ENCODE peak calls at places on chromosome 19, in four cellular contexts. U, J, Z and V are unnamed samples. For H3K4me1, the result is how much of the 10 kb centered on the place peaks cover.

GRCh38 chr19:20612711-20613316 is 47.2 kb upstream of the ZNF737 start:
- DNase-seq in U (no peak), J (no peak), Z (no peak), V (no peak)

GRCh38 chr19:44912854-44913253 is 1.6 kb upstream of the APOC1 start:
- DNase-seq in U (no peak), J (no peak), Z (no peak), V (peak)

GRCh38 chr19:38031423-38031770 is 124.4 kb downstream of the SIPA1L3 start:
- DNase-seq in U (no peak), J (no peak), Z (no peak), V (no peak)

GRCh38 chr19:8367327-8368001 is 3.5 kb downstream of the ANGPTL4 start:
- DNase-seq in U (peak), J (peak), Z (peak), V (peak)

GRCh38 chr19:47035127-47035494 is 13.3 kb downstream of the TMEM160 start:
- DNase-seq in U (no peak), J (no peak), Z (no peak), V (no peak)

GRCh38 chr19:58328999-58329398 is 2.2 kb downstream of the ZSCAN22 start:
- DNase-seq in U (no peak), J (no peak), Z (no peak), V (no peak)

GRCh38 chr19:48714759-48715261 is 4.7 kb downstream of the MAMSTR start:
- DNase-seq in U (no peak), J (no peak), Z (no peak), V (peak)

GRCh38 chr19:41993612-41994483 is at the start of gene ATP1A3:
- DNase-seq in U (peak), J (no peak), Z (peak), V (no peak)

GRCh38 chr19:12782424-12783225 is 7.3 kb upstream of the HOOK2 start:
- DNase-seq in U (peak), J (no peak), Z (peak), V (peak)

GRCh38 chr19:35351441-35352176 is 3.9 kb downstream of the FFAR1 start:
- DNase-seq in U (no peak), J (no peak), Z (no peak), V (no peak)

GRCh38 chr19:6654347-6655310 is 15.3 kb downstream of the TNFSF14 start:
- DNase-seq in U (no peak), J (no peak), Z (no peak), V (no peak)

GRCh38 chr19:48117515-48118330 is 7.1 kb upstream of the PLA2G4C start:
- DNase-seq in U (no peak), J (no peak), Z (no peak), V (no peak)

GRCh38 chr19:35349614-35350521 is 2.2 kb downstream of the FFAR1 start:
- DNase-seq in U (no peak), J (no peak), Z (no peak), V (no peak)

GRCh38 chr19:32269831-32270230 is 75.6 kb upstream of the ZNF507 start:
- DNase-seq in U (no peak), J (no peak), Z (no peak), V (no peak)

GRCh38 chr19:34642241-34642640 is 34.7 kb downstream of the SCGB2B2 start:
- DNase-seq in U (no peak), J (no peak), Z (no peak), V (no peak)

GRCh38 chr19:4066682-4067395 is at the start of gene ZBTB7A:
- DNase-seq in U (peak), J (peak), Z (peak), V (peak)

DNA sequence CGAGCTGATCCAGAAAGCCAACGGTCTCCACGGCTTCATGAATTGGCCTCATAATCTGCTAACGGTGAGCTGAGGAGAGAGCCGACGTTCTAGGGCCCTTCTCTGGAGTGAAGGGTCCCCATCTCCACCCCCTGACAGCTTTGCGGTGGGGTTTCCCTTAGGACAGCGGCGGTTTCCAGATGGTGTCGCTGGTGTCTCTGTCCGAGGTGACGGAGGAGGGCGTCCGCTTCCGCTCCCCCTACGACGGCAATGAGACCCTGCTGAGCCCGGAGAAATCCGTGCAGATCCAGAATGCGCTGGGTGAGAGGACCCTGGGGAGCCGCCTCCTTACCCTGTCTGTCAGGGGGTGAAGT is 692 bp downstream of the QTRT1 start:
- DNase-seq in U (no peak), J (no peak), Z (no peak), V (no peak)
- H3K4me1 ChIP-seq in U (under half), J (under half), Z (under half), V (under half)

DNA sequence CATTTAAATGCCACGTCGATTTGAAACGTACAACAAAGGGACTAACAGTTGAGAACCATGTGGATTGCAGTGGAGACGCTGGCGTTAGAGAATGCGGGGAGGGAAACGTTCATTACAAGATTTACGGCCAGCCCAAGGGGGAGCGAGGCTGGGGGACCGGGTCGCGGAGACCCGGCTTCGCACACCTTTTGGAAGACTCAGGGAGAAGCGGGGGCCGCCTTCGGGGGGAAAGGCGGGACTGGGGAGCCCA is 20.8 kb upstream of the OR10H1 start:
- DNase-seq in U (no peak), J (no peak), Z (no peak), V (no peak)
- H3K4me1 ChIP-seq in U (under half), J (under half), Z (under half), V (under half)

GRCh38 chr19:2033825-2034159 is 17.3 kb downstream of the MKNK2 start:
- DNase-seq in U (no peak), J (no peak), Z (no peak), V (no peak)

GRCh38 chr19:2036424-2036823 is 14.6 kb downstream of the MKNK2 start:
- DNase-seq in U (no peak), J (no peak), Z (no peak), V (peak)

GRCh38 chr19:2035590-2035991 is 15.5 kb downstream of the MKNK2 start:
- DNase-seq in U (no peak), J (no peak), Z (no peak), V (no peak)

GRCh38 chr19:2033115-2033824 is 17.8 kb upstream of the BTBD2 start:
- DNase-seq in U (no peak), J (no peak), Z (no peak), V (no peak)

DNA sequence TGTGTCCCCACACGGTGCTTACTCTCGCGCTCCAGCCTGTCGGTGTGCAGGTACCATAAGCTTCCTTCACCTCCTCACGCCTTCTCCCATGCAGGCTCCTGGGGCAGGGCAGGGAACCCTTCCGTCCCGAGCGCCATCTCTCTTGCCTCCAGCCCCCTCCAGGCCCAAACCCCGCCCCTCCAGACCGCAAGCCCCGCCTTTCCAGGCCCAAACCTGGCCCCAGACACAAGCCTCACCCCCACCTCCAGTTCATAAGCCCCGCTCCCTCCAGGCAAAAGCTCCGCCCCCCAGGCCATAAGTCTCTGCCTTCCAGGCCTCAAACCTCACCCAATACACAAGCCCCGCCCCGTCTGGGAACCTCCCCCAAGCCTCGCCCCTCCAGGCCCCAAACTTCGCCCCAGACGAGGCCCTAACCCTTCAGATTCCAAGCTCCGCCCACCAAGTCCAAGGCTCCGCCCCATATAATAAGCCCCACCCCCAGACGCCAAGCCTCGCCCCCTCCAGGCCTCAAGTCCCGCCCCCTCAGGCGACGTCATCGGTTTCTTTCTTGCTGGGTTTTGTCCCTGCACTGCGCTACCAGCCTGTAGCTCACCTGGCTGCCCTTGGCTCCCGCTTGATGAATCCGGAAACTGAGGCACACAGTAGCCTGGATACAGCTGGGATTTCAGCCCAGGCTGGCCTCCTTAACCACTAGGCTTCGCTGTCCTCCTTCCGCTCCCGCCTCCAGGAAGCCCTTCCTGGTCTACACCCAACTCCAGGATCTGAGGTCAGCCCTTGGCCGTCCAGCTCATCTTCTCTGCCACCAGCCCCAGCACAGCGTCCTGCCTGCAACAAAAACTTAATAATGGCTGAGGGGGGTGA is 16.1 kb downstream of the MKNK2 start:
- DNase-seq in U (no peak), J (no peak), Z (no peak), V (peak)
- H3K4me1 ChIP-seq in U (under half), J (under half), Z (under half), V (under half)

GRCh38 chr19:1526979-1527649 is 3.2 kb downstream of the PLK5 start:
- DNase-seq in U (no peak), J (no peak), Z (no peak), V (no peak)
- H3K4me1 ChIP-seq in U (under half), J (under half), Z (under half), V (under half)

DNA sequence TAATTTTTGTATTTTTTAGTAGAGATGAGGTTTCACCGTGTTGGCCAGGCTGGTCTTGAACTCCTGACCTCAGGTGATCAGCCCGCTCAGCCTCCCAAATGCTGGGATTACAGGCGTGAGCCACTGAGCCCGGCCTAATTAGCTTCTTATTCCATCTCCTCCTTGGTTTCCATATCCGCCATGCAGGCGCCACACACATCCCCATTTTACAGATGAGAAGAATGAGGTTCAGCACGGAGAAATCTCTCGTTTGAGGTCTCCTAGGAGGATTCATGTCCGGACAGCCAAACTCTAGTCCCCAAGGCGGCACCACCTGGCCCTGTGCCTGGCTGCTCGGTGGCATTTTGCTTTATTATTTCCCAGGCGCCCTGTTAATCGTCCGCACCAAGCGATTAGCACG is 46.2 kb upstream of the PTPRS start:
- DNase-seq in U (no peak), J (no peak), Z (no peak), V (no peak)
- H3K4me1 ChIP-seq in U (under half), J (under half), Z (under half), V (under half)

DNA sequence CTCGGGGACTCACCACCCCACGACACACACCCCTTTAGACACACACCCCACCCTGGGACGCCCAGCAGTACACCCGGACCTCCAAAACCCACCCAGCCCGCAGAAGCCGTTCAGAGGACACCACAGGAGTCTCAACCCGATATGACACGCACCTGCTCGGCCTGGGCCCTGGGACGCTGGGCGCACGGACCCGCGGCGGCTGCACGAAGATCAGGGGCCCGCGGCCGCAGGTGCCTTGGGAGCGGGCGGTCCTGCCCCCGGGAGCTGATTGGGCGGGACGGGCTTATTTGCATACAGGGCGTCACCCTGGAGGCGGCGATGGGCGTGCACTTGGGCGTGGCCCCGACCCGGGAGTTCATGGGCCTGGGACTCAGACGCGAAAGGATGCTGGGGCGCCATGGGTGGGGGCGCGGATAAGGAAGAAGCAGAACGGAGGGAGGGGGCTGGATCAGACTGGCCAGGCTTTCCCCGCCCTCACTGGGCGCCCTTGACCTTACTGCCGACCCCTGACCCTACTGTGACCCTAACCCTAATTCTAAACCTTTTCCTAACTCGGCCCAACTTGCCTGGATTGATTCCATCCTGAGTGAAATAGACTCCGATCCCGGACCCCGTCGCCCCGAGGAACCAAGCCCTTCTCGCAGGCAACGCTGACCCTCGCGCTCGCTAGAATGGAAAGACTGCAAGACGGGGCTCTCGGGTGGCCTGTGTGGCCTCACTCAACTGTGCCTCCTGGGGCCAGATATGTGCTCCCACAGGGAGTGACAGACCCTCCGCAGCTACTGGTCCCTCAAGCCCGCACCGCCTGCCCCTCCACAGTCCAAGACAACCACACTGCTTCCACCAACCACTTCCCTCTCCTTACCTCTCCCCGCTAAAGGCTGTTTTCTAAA is at the start of gene MEF2B:
- DNase-seq in U (peak), J (no peak), Z (peak), V (peak)
- H3K4me1 ChIP-seq in U (under half), J (under half), Z (under half), V (under half)

GRCh38 chr19:13859361-13859880 is 17.5 kb upstream of the NANOS3 start:
- DNase-seq in U (no peak), J (no peak), Z (no peak), V (no peak)
- H3K4me1 ChIP-seq in U (under half), J (under half), Z (under half), V (under half)